ENCODE peak calls at places on chromosomes 16 and 17, in five cellular contexts. A is nephron progenitor cell, M is GM20000, W is uterus, T is cardiac muscle cell. Y is an unnamed sample.

GRCh38 chr17:50139950-50140885 is 10.3 kb upstream of the SAMD14 start:
- DNase-seq in A (peak; percentile 82), M (peak; percentile 88), W (peak; percentile 85), T (peak; percentile 87), Y (peak; percentile 89)

GRCh38 chr16:1152651-1153259 is at the start of gene CACNA1H:
- DNase-seq in A (peak; percentile 80), M (peak; percentile 78), W (peak; percentile 71), T (no peak), Y (peak; percentile 82)

GRCh38 chr16:73091199-73091598 is 43.3 kb upstream of the ZFHX3 start:
- DNase-seq in A (no peak), M (no peak), W (no peak), T (no peak), Y (no peak)

GRCh38 chr16:82136956-82137818 is 32.8 kb downstream of the MPHOSPH6 start:
- DNase-seq in A (no peak), M (no peak), W (no peak), T (peak; percentile 55), Y (no peak)

GRCh38 chr16:73161977-73162376 is 114.0 kb upstream of the ZFHX3 start:
- DNase-seq in A (no peak), M (no peak), W (no peak), T (no peak), Y (no peak)

GRCh38 chr17:21368545-21369246 is 7.5 kb upstream of the KCNJ12 start:
- DNase-seq in A (no peak), M (no peak), W (no peak), T (no peak), Y (no peak)

GRCh38 chr17:37475713-37476420 is 13.8 kb upstream of the DUSP14 start:
- DNase-seq in A (no peak), M (no peak), W (no peak), T (no peak), Y (no peak)

GRCh38 chr16:69176033-69176780 is 10.8 kb upstream of the SNTB2 start:
- DNase-seq in A (no peak), M (no peak), W (no peak), T (peak; percentile 63), Y (no peak)

GRCh38 chr17:21008516-21008915 is 34.3 kb downstream of the USP22 start:
- DNase-seq in A (no peak), M (no peak), W (no peak), T (no peak), Y (no peak)

GRCh38 chr16:80230328-80231117 is 310.3 kb upstream of the DYNLRB2 start:
- DNase-seq in A (no peak), M (no peak), W (no peak), T (no peak), Y (no peak)

GRCh38 chr16:46972429-46972970 is 974 bp downstream of the DNAJA2 start:
- DNase-seq in A (no peak), M (peak; percentile 45), W (no peak), T (peak; percentile 25), Y (peak; percentile 72)

GRCh38 chr17:79809530-79810137 is 12.8 kb upstream of the CBX8 start:
- DNase-seq in A (no peak), M (no peak), W (no peak), T (no peak), Y (no peak)

GRCh38 chr17:63930951-63931575 is 1.1 kb downstream of the CD79B start:
- DNase-seq in A (peak; percentile 50), M (peak; percentile 76), W (peak; percentile 68), T (peak; percentile 18), Y (peak; percentile 75)

DNA sequence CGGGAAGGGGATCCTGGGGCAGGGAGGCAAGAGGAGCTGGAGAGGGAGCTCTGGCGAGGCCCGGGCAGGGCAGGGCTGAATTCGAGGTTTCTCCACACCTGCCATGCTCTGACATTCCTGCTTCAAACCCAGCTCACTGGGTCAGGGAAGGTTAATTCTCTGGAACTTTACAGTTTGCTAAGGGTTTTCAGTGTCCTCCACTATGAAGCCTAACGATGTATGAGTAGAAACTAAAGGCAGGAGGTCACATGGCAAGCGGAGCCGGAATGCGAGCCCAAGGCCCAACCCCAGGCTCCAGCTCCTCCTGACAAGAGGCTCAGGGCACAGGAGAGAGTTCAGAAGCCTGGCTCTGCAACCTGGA is 29.2 kb downstream of the DCAKD start:
- DNase-seq in A (no peak), M (no peak), W (no peak), T (no peak), Y (no peak)
- TF ChIP-seq CTCF in A (no peak), M (no peak), W (no peak), T (no peak), Y (no peak)

GRCh38 chr17:7176870-7177209 is 2.3 kb downstream of the ASGR1 start:
- DNase-seq in A (peak; percentile 54), M (peak; percentile 18), W (no peak), T (peak; percentile 29), Y (no peak)

GRCh38 chr17:7176107-7176851 is 2.9 kb downstream of the ASGR1 start:
- DNase-seq in A (no peak), M (no peak), W (no peak), T (no peak), Y (no peak)

GRCh38 chr17:7175363-7175733 is 3.8 kb downstream of the ASGR1 start:
- DNase-seq in A (no peak), M (no peak), W (no peak), T (no peak), Y (no peak)

GRCh38 chr17:7174603-7175362 is 4.4 kb downstream of the ASGR1 start:
- DNase-seq in A (no peak), M (no peak), W (no peak), T (no peak), Y (peak; percentile 18)

DNA sequence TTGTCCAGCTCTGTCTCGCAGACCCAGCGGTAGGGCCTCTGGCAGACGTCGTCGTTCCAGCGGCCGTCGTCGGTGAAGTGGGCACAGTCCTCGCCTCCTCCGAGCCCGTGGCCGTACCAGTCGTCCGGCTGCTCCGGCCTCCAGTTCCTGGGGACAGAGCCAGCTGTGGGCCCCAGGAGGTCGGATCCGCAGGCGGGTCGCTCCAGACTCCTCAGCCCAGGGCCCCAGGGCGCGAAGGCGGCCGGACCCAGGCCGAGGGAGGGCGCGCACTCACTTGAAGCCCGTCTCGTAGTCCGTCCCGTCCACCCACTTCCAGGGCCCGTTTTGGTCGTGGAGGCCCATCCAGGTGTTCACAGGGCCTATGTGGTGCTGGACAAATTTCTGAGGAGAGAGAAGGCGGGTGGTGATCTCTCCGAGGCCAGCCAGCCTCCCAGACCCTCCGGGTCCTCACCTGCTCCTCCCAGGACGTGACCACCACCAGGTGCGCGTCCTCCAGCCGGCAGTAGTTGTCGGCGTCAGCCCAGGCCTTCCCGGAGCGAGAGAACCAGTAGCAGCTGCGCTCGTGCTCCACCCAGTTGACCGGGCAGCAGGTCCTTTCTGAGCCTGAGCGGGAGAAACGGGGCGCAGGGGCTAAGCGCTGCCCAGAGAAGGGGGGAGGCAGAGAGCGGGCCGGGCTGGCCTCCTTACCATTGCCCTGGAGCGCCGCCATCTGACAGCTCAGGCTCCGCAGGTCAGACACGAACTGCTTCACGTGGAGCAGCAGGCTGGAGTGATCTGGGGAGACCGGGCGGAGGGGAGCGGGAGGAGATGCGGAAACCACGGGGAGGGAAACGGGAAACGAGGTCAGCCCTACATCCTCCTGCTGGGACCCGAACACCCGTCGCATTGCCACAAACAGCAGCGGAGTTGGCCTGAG is 5.2 kb downstream of the ASGR1 start:
- DNase-seq in A (peak; percentile 66), M (peak; percentile 67), W (peak; percentile 37), T (peak; percentile 56), Y (peak; percentile 66)
- TF ChIP-seq CTCF in A (no peak), M (peak; percentile 7), W (no peak), T (peak; percentile 13), Y (peak; percentile 37)

GRCh38 chr17:57084802-57085447 is at the start of gene AKAP1:
- DNase-seq in A (peak; percentile 96), M (peak; percentile 99), W (peak; percentile 94), T (peak; percentile 96), Y (peak; percentile 99)
- TF ChIP-seq CTCF in A (no peak), M (peak; percentile 43), W (peak; percentile 47), T (no peak), Y (peak; percentile 63)

DNA sequence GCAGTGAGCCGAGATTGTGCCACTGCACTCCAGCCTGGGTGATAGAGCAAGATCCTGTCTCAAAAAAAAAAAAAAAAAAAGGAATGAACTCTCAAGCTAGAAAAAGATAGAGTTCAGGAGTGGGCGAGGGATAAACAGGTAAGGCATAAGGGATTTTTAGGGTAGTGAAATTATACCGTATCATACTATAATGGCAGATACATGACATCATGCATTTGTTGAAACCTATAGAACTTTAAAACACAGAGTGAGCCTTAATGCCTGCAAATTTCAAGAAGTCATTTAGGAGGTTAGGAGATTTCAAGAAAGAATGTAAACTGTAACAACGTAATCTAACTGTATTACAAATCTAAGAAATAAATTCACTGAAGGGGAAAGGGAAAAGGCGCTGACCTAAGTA is 20.4 kb downstream of the SKAP1 start:
- DNase-seq in A (no peak), M (no peak), W (no peak), T (no peak), Y (no peak)
- TF ChIP-seq CTCF in A (no peak), M (no peak), W (no peak), T (no peak), Y (no peak)

GRCh38 chr17:82679586-82680465 is 18.7 kb downstream of the RAB40B start:
- DNase-seq in A (no peak), M (no peak), W (no peak), T (no peak), Y (no peak)
- TF ChIP-seq CTCF in A (no peak), M (no peak), W (no peak), T (no peak), Y (no peak)